ENCODE peak calls at places on chromosomes 16 and 17, in nine cellular contexts. J is A549, T is IMR-90, E is PC-3, B is ascending aorta, I is ovary, O is transverse colon, C is cardiac muscle cell, Q is psoas muscle. S is an unnamed sample.

GRCh38 chr17:47279062-47279801 is 25.6 kb downstream of the ITGB3 start:
- DNase-seq in T (peak), B (peak), O (peak), C (peak), J (peak), Q (peak), E (peak), I (peak), S (peak)

GRCh38 chr17:72597354-72598087 is 476.7 kb downstream of the SOX9 start:
- DNase-seq in Q (no peak), J (no peak), O (no peak), I (no peak), C (no peak), E (no peak), B (no peak), T (no peak), S (no peak)

GRCh38 chr17:41360291-41360995 is 9.2 kb downstream of the KRT33B start:
- DNase-seq in I (no peak), J (no peak), T (peak), E (peak), B (no peak), O (no peak), C (no peak), Q (no peak), S (no peak)

GRCh38 chr17:59155439-59156177 is at the start of gene PRR11:
- DNase-seq in E (no peak), C (peak), T (peak), Q (peak), B (peak), O (peak), I (peak), J (no peak), S (no peak)

GRCh38 chr17:19397556-19398041 is 10.6 kb upstream of the MFAP4 start:
- DNase-seq in O (peak), T (no peak), E (no peak), J (no peak), Q (no peak), I (no peak), B (no peak), C (no peak), S (peak)

GRCh38 chr16:23453338-23454052 is 506 bp upstream of the COG7 start:
- DNase-seq in I (no peak), E (no peak), C (no peak), T (no peak), B (no peak), O (no peak), J (no peak), Q (no peak), S (no peak)

GRCh38 chr16:58339452-58339938 is 44.7 kb upstream of the PRSS54 start:
- DNase-seq in C (peak), B (no peak), T (no peak), Q (no peak), I (no peak), O (no peak), E (peak), J (peak), S (no peak)

GRCh38 chr17:42107597-42108576 is 4.6 kb downstream of the DHX58 start:
- DNase-seq in O (peak), J (peak), I (no peak), E (no peak), Q (peak), C (peak), T (peak), B (no peak), S (no peak)

GRCh38 chr17:226773-227580 is 45.5 kb upstream of the DOC2B start:
- DNase-seq in Q (no peak), J (no peak), B (no peak), E (no peak), O (no peak), I (no peak), C (no peak), T (no peak), S (no peak)

GRCh38 chr16:69324013-69324531 is 6.3 kb downstream of the PDF start:
- DNase-seq in T (no peak), O (peak), C (no peak), I (no peak), E (no peak), B (no peak), Q (peak), J (no peak), S (no peak)

GRCh38 chr17:32819035-32819434 is 57.9 kb downstream of the MYO1D start:
- DNase-seq in T (no peak), O (no peak), B (no peak), E (no peak), I (no peak), Q (no peak), C (no peak), J (no peak), S (no peak)

GRCh38 chr17:78409191-78409621 is 30.8 kb downstream of the PGS1 start:
- DNase-seq in I (no peak), E (peak), J (peak), C (no peak), T (no peak), B (no peak), Q (no peak), O (peak), S (no peak)

GRCh38 chr17:80274871-80275449 is 14.3 kb downstream of the RNF213 start:
- DNase-seq in E (no peak), C (no peak), B (no peak), Q (no peak), J (no peak), T (no peak), O (no peak), I (no peak), S (no peak)

GRCh38 chr17:75832164-75832651 is 12.0 kb downstream of the UNC13D start:
- DNase-seq in B (no peak), J (no peak), C (no peak), T (peak), I (no peak), E (peak), O (peak), Q (peak), S (no peak)

GRCh38 chr17:42276359-42276608 is at the start of gene STAT5B:
- DNase-seq in Q (peak), T (peak), C (no peak), O (peak), J (peak), E (no peak), I (peak), B (no peak), S (no peak)

GRCh38 chr17:52986056-52986662 is 827.6 kb upstream of the CA10 start:
- DNase-seq in B (no peak), E (no peak), C (no peak), T (no peak), O (no peak), Q (no peak), J (no peak), I (no peak), S (no peak)

GRCh38 chr16:81035975-81036750 is 521 bp downstream of the ATMIN start:
- DNase-seq in T (peak), J (peak), C (peak), Q (peak), I (peak), E (peak), O (peak), B (no peak), S (no peak)

GRCh38 chr16:85917012-85917411 is 18.1 kb downstream of the IRF8 start:
- DNase-seq in Q (no peak), J (no peak), C (no peak), T (no peak), O (no peak), B (no peak), I (no peak), E (no peak), S (no peak)

GRCh38 chr16:3182608-3183444 is 5.2 kb upstream of the OR1F1 start:
- DNase-seq in J (peak), O (peak), T (peak), B (no peak), E (peak), Q (no peak), C (peak), I (no peak), S (no peak)

GRCh38 chr17:9529033-9529748 is 46.4 kb downstream of the STX8 start:
- DNase-seq in E (peak), I (no peak), T (peak), C (no peak), Q (no peak), O (no peak), B (no peak), J (peak), S (no peak)

GRCh38 chr17:40021471-40021961 is 6.3 kb downstream of the CSF3 start:
- DNase-seq in I (no peak), O (no peak), T (peak), B (no peak), E (peak), C (no peak), Q (peak), J (peak), S (no peak)

GRCh38 chr16:67648088-67648763 is 3.3 kb downstream of the CARMIL2 start:
- DNase-seq in J (no peak), T (no peak), O (no peak), E (no peak), I (no peak), C (no peak), B (no peak), Q (no peak), S (no peak)

GRCh38 chr17:55768946-55769624 is 18.2 kb downstream of the PCTP start:
- DNase-seq in O (no peak), E (no peak), B (no peak), Q (no peak), T (peak), C (no peak), J (no peak), I (no peak), S (no peak)

GRCh38 chr16:31351937-31352315 is 3.0 kb upstream of the ITGAX start:
- DNase-seq in Q (no peak), J (no peak), O (no peak), C (no peak), E (no peak), T (no peak), B (no peak), I (no peak), S (no peak)

GRCh38 chr17:50661795-50662391 is 27.2 kb downstream of the ABCC3 start:
- DNase-seq in T (peak), J (peak), B (peak), O (peak), I (no peak), Q (peak), E (peak), C (no peak), S (no peak)

GRCh38 chr16:30491744-30492308 is 19.3 kb downstream of the ITGAL start:
- DNase-seq in B (no peak), C (no peak), E (peak), I (no peak), Q (no peak), T (peak), O (peak), J (peak), S (no peak)

GRCh38 chr16:50878966-50879615 is 137.2 kb downstream of the CYLD start:
- DNase-seq in B (no peak), I (no peak), O (no peak), E (no peak), C (no peak), J (no peak), T (no peak), Q (no peak), S (no peak)

GRCh38 chr17:64066709-64067108 is 46.3 kb upstream of the ICAM2 start:
- DNase-seq in E (no peak), Q (no peak), J (no peak), C (no peak), T (no peak), I (no peak), B (no peak), O (no peak), S (no peak)

GRCh38 chr17:17635126-17635525 is 43.6 kb upstream of the PEMT start:
- DNase-seq in C (no peak), E (no peak), T (no peak), Q (no peak), O (no peak), B (no peak), I (no peak), J (no peak), S (no peak)

GRCh38 chr16:85899444-85899843 is 482 bp downstream of the IRF8 start:
- DNase-seq in O (no peak), J (no peak), C (no peak), T (no peak), B (no peak), Q (no peak), I (no peak), E (no peak), S (no peak)

GRCh38 chr17:21418446-21419298 is 42.5 kb downstream of the KCNJ12 start:
- DNase-seq in O (no peak), T (no peak), Q (no peak), I (no peak), B (no peak), E (no peak), C (peak), J (no peak), S (peak)

GRCh38 chr17:56798916-56799315 is 34.8 kb downstream of the C17orf67 start:
- DNase-seq in E (no peak), O (no peak), I (no peak), J (no peak), C (peak), B (no peak), Q (no peak), T (no peak), S (no peak)

GRCh38 chr16:25037221-25037620 is 22.1 kb upstream of the ARHGAP17 start:
- DNase-seq in B (no peak), E (no peak), C (no peak), Q (no peak), I (no peak), O (no peak), T (no peak), J (no peak), S (no peak)

GRCh38 chr16:50093607-50094570 is 28.1 kb downstream of the HEATR3 start:
- DNase-seq in T (no peak), C (no peak), Q (peak), B (peak), I (no peak), O (peak), J (no peak), E (no peak), S (no peak)

GRCh38 chr16:49465661-49466528 is 92.3 kb downstream of the C16orf78 start:
- DNase-seq in T (no peak), B (no peak), J (no peak), O (no peak), I (peak), Q (no peak), C (no peak), E (no peak), S (peak)

GRCh38 chr16:15439102-15439501 is 4.7 kb downstream of the BMERB1 start:
- DNase-seq in O (no peak), B (no peak), E (no peak), C (no peak), J (no peak), I (no peak), Q (no peak), T (no peak), S (no peak)
- H3K4me3 ChIP-seq in O (no peak), B (no peak), E (no peak), C (no peak), J (no peak), I (no peak), Q (no peak), T (no peak), S (no peak)

GRCh38 chr17:7045492-7046126 is 1.7 kb upstream of the SLC16A11 start:
- DNase-seq in E (peak), Q (no peak), B (no peak), I (no peak), O (peak), T (peak), J (peak), C (peak), S (no peak)

GRCh38 chr17:7043195-7043543 is 723 bp downstream of the SLC16A11 start:
- DNase-seq in I (no peak), Q (no peak), J (no peak), C (no peak), T (no peak), O (peak), E (no peak), B (no peak), S (no peak)

GRCh38 chr17:7043544-7044268 is at the start of gene SLC16A11:
- DNase-seq in B (no peak), T (peak), I (peak), O (peak), Q (peak), E (no peak), J (no peak), C (no peak), S (no peak)

GRCh38 chr17:7041607-7042506 is 2.0 kb downstream of the SLC16A11 start:
- DNase-seq in O (no peak), E (no peak), J (no peak), C (no peak), B (no peak), I (no peak), T (no peak), Q (no peak), S (no peak)

DNA sequence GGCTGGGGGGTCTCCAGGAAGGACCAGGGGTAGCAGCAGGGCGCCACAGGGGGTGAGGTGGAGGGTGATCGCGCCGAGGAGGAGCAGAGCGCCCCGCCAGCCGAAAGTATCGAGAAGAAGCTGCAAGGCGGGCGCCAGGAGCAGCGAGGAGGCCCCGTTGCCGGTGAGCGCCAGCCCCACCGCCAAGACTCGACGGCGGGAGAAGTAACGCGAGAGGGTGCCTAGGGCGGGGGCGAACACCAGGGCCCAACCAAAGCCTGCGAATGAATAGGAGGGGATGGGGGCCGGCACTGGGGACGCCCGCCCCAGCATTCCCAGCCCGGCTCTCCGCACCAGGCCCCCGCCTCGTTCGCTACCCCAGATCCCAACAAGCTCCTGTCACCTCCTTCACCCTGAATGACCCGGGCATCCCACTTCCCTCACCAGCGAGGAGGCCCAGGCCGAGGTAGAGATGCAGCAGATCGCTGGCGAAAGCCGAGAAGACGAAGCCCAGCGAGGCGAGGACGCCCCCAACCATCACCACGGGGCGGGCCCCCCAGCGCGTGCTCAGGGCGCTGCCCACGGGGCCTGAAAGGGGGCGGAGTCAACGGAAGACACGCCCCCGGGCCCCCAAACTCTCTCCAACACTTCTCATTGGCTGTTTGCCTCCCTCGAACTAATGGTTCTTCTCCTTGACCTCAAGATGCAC is 1.2 kb downstream of the SLC16A11 start:
- DNase-seq in B (no peak), T (no peak), I (no peak), Q (no peak), E (no peak), C (no peak), O (no peak), J (no peak), S (no peak)
- H3K27ac ChIP-seq in B (no peak), T (no peak), I (no peak), Q (no peak), E (no peak), C (no peak), O (peak), J (no peak), S (no peak)

GRCh38 chr17:14513835-14514234 is 213.0 kb downstream of the HS3ST3B1 start:
- DNase-seq in T (no peak), O (no peak), J (no peak), Q (no peak), B (no peak), E (no peak), I (no peak), C (no peak), S (no peak)

GRCh38 chr17:14510136-14510535 is 209.3 kb downstream of the HS3ST3B1 start:
- DNase-seq in C (no peak), Q (no peak), B (no peak), O (no peak), T (peak), J (no peak), E (no peak), I (no peak), S (no peak)

GRCh38 chr17:14515015-14515414 is 214.1 kb downstream of the HS3ST3B1 start:
- DNase-seq in I (no peak), J (peak), Q (no peak), E (no peak), T (no peak), B (no peak), O (no peak), C (no peak), S (no peak)
- TF ChIP-seq CTCF in I (no peak), J (no peak), Q (no peak), E (no peak), T (no peak), B (no peak), O (no peak), C (no peak), S (no peak)

GRCh38 chr17:44317545-44317944 is 7.1 kb downstream of the SLC25A39 start:
- DNase-seq in Q (no peak), J (no peak), I (no peak), E (no peak), O (no peak), T (no peak), C (no peak), B (no peak), S (no peak)

GRCh38 chr17:44314031-44314430 is 5.6 kb downstream of the RUNDC3A start:
- DNase-seq in E (no peak), O (no peak), B (no peak), T (no peak), J (no peak), I (no peak), C (no peak), Q (no peak), S (no peak)

GRCh38 chr17:44315760-44316731 is 7.6 kb downstream of the RUNDC3A start:
- DNase-seq in C (peak), T (no peak), O (no peak), J (no peak), B (no peak), E (no peak), Q (no peak), I (no peak), S (no peak)

GRCh38 chr17:44314524-44314868 is 6.1 kb downstream of the RUNDC3A start:
- DNase-seq in C (no peak), Q (no peak), T (no peak), E (no peak), J (no peak), B (no peak), O (no peak), I (no peak), S (no peak)

GRCh38 chr17:44314869-44315661 is 6.7 kb downstream of the RUNDC3A start:
- DNase-seq in T (no peak), C (peak), J (peak), E (peak), B (no peak), O (peak), I (no peak), Q (no peak), S (no peak)
- H3K4me3 ChIP-seq in T (peak), C (peak), J (peak), E (peak), B (peak), O (no peak), I (no peak), Q (peak), S (peak)

GRCh38 chr16:88064011-88064888 is 113.0 kb downstream of the BANP start:
- DNase-seq in C (no peak), Q (no peak), B (no peak), O (no peak), T (peak), E (no peak), J (no peak), I (no peak), S (no peak)
- H3K27ac ChIP-seq in C (no peak), Q (no peak), B (no peak), O (no peak), T (peak), E (no peak), J (no peak), I (no peak), S (peak)

GRCh38 chr17:3613139-3613538 is 3.9 kb upstream of the TRPV1 start:
- DNase-seq in T (no peak), O (peak), Q (no peak), I (no peak), E (peak), J (no peak), B (no peak), C (no peak), S (no peak)
- TF ChIP-seq CTCF in T (no peak), O (no peak), Q (no peak), I (no peak), E (no peak), J (no peak), B (no peak), C (no peak), S (no peak)